ENCODE peak calls at places on chromosomes 13 and 19, in four cellular contexts. One of them, this sample, is unnamed.
A peak's percentile ranks its signal among the peaks of the same experiment; 100 is the strongest.

GRCh38 chr19:29379257-29379986 is 146.4 kb upstream of the VSTM2B start:
- DNase-seq in HFFc6: no peak
- DNase-seq in activated T-cell treated with anti-CD3 and anti-CD28 coated beads, Interleukin-2, amount 50 U/mL, for 72 hours: no peak
- DNase-seq in activated naive CD4-positive, alpha-beta T cell treated with Interleukin-2 at 50 U/mL for 16 hours: no peak
- DNase-seq in this sample: no peak

GRCh38 chr13:107866007-107866665 is 349.2 kb downstream of the LIG4 start:
- DNase-seq in HFFc6: no peak
- DNase-seq in activated T-cell treated with anti-CD3 and anti-CD28 coated beads, Interleukin-2, amount 50 U/mL, for 72 hours: peak; percentile 4
- DNase-seq in activated naive CD4-positive, alpha-beta T cell treated with Interleukin-2 at 50 U/mL for 16 hours: no peak
- DNase-seq in this sample: no peak

GRCh38 chr13:112240076-112240475 is 136.1 kb upstream of the SPACA7 start:
- DNase-seq in HFFc6: no peak
- DNase-seq in activated T-cell treated with anti-CD3 and anti-CD28 coated beads, Interleukin-2, amount 50 U/mL, for 72 hours: no peak
- DNase-seq in activated naive CD4-positive, alpha-beta T cell treated with Interleukin-2 at 50 U/mL for 16 hours: no peak
- DNase-seq in this sample: no peak

GRCh38 chr19:32519023-32519422 is 62.0 kb upstream of the PDCD5 start:
- DNase-seq in HFFc6: no peak
- DNase-seq in activated T-cell treated with anti-CD3 and anti-CD28 coated beads, Interleukin-2, amount 50 U/mL, for 72 hours: no peak
- DNase-seq in activated naive CD4-positive, alpha-beta T cell treated with Interleukin-2 at 50 U/mL for 16 hours: no peak
- DNase-seq in this sample: no peak

GRCh38 chr13:39047560-39047959 is 9.3 kb downstream of the NHLRC3 start:
- DNase-seq in HFFc6: no peak
- DNase-seq in activated T-cell treated with anti-CD3 and anti-CD28 coated beads, Interleukin-2, amount 50 U/mL, for 72 hours: no peak
- DNase-seq in activated naive CD4-positive, alpha-beta T cell treated with Interleukin-2 at 50 U/mL for 16 hours: no peak
- DNase-seq in this sample: no peak

GRCh38 chr13:114099918-114100445 is 32.4 kb downstream of the RASA3 start:
- DNase-seq in HFFc6: no peak
- DNase-seq in activated T-cell treated with anti-CD3 and anti-CD28 coated beads, Interleukin-2, amount 50 U/mL, for 72 hours: peak; percentile 4
- DNase-seq in activated naive CD4-positive, alpha-beta T cell treated with Interleukin-2 at 50 U/mL for 16 hours: no peak
- DNase-seq in this sample: no peak

GRCh38 chr19:10079031-10079453 is 7.1 kb upstream of the SHFL start:
- DNase-seq in HFFc6: no peak
- DNase-seq in activated T-cell treated with anti-CD3 and anti-CD28 coated beads, Interleukin-2, amount 50 U/mL, for 72 hours: no peak
- DNase-seq in activated naive CD4-positive, alpha-beta T cell treated with Interleukin-2 at 50 U/mL for 16 hours: no peak
- DNase-seq in this sample: no peak

GRCh38 chr13:37349916-37350315 is 244.5 kb upstream of the CSNK1A1L start:
- DNase-seq in HFFc6: no peak
- DNase-seq in activated T-cell treated with anti-CD3 and anti-CD28 coated beads, Interleukin-2, amount 50 U/mL, for 72 hours: no peak
- DNase-seq in activated naive CD4-positive, alpha-beta T cell treated with Interleukin-2 at 50 U/mL for 16 hours: no peak
- DNase-seq in this sample: no peak

GRCh38 chr19:15897026-15897737 is 692 bp downstream of the CYP4F2 start:
- DNase-seq in HFFc6: no peak
- DNase-seq in activated T-cell treated with anti-CD3 and anti-CD28 coated beads, Interleukin-2, amount 50 U/mL, for 72 hours: no peak
- DNase-seq in activated naive CD4-positive, alpha-beta T cell treated with Interleukin-2 at 50 U/mL for 16 hours: no peak
- DNase-seq in this sample: no peak

GRCh38 chr13:67223024-67223423 is 7.1 kb downstream of the PCDH9 start:
- DNase-seq in HFFc6: peak; percentile 21
- DNase-seq in activated T-cell treated with anti-CD3 and anti-CD28 coated beads, Interleukin-2, amount 50 U/mL, for 72 hours: no peak
- DNase-seq in activated naive CD4-positive, alpha-beta T cell treated with Interleukin-2 at 50 U/mL for 16 hours: no peak
- DNase-seq in this sample: no peak

GRCh38 chr19:40265763-40266099 is 19.4 kb downstream of the AKT2 start:
- DNase-seq in HFFc6: no peak
- DNase-seq in activated T-cell treated with anti-CD3 and anti-CD28 coated beads, Interleukin-2, amount 50 U/mL, for 72 hours: no peak
- DNase-seq in activated naive CD4-positive, alpha-beta T cell treated with Interleukin-2 at 50 U/mL for 16 hours: no peak
- DNase-seq in this sample: no peak

GRCh38 chr19:53883741-53884140 is 1.7 kb downstream of the PRKCG start:
- DNase-seq in HFFc6: no peak
- DNase-seq in activated T-cell treated with anti-CD3 and anti-CD28 coated beads, Interleukin-2, amount 50 U/mL, for 72 hours: no peak
- DNase-seq in activated naive CD4-positive, alpha-beta T cell treated with Interleukin-2 at 50 U/mL for 16 hours: no peak
- DNase-seq in this sample: no peak

GRCh38 chr13:41156611-41157010 is 24.0 kb upstream of the KBTBD6 start:
- DNase-seq in HFFc6: no peak
- DNase-seq in activated T-cell treated with anti-CD3 and anti-CD28 coated beads, Interleukin-2, amount 50 U/mL, for 72 hours: no peak
- DNase-seq in activated naive CD4-positive, alpha-beta T cell treated with Interleukin-2 at 50 U/mL for 16 hours: no peak
- DNase-seq in this sample: no peak

GRCh38 chr19:3275068-3275582 is 50.7 kb downstream of the CELF5 start:
- DNase-seq in HFFc6: no peak
- DNase-seq in activated T-cell treated with anti-CD3 and anti-CD28 coated beads, Interleukin-2, amount 50 U/mL, for 72 hours: peak; percentile 45
- DNase-seq in activated naive CD4-positive, alpha-beta T cell treated with Interleukin-2 at 50 U/mL for 16 hours: peak; percentile 32
- DNase-seq in this sample: no peak

GRCh38 chr19:13848811-13849241 is 28.1 kb upstream of the NANOS3 start:
- DNase-seq in HFFc6: no peak
- DNase-seq in activated T-cell treated with anti-CD3 and anti-CD28 coated beads, Interleukin-2, amount 50 U/mL, for 72 hours: no peak
- DNase-seq in activated naive CD4-positive, alpha-beta T cell treated with Interleukin-2 at 50 U/mL for 16 hours: no peak
- DNase-seq in this sample: no peak

GRCh38 chr13:95500136-95500718 is 52.3 kb upstream of the CLDN10 start:
- DNase-seq in HFFc6: no peak
- DNase-seq in activated T-cell treated with anti-CD3 and anti-CD28 coated beads, Interleukin-2, amount 50 U/mL, for 72 hours: no peak
- DNase-seq in activated naive CD4-positive, alpha-beta T cell treated with Interleukin-2 at 50 U/mL for 16 hours: no peak
- DNase-seq in this sample: no peak

GRCh38 chr19:411723-412355 is 2.9 kb upstream of the C2CD4C start:
- DNase-seq in HFFc6: no peak
- DNase-seq in activated T-cell treated with anti-CD3 and anti-CD28 coated beads, Interleukin-2, amount 50 U/mL, for 72 hours: no peak
- DNase-seq in activated naive CD4-positive, alpha-beta T cell treated with Interleukin-2 at 50 U/mL for 16 hours: no peak
- DNase-seq in this sample: no peak

GRCh38 chr13:42258747-42259146 is 13.2 kb upstream of the AKAP11 start:
- DNase-seq in HFFc6: no peak
- DNase-seq in activated T-cell treated with anti-CD3 and anti-CD28 coated beads, Interleukin-2, amount 50 U/mL, for 72 hours: no peak
- DNase-seq in activated naive CD4-positive, alpha-beta T cell treated with Interleukin-2 at 50 U/mL for 16 hours: no peak
- DNase-seq in this sample: no peak

GRCh38 chr13:25806304-25806974 is 245.4 kb downstream of the SHISA2 start:
- DNase-seq in HFFc6: no peak
- DNase-seq in activated T-cell treated with anti-CD3 and anti-CD28 coated beads, Interleukin-2, amount 50 U/mL, for 72 hours: no peak
- DNase-seq in activated naive CD4-positive, alpha-beta T cell treated with Interleukin-2 at 50 U/mL for 16 hours: no peak
- DNase-seq in this sample: no peak

GRCh38 chr19:49533551-49534488 is 6.0 kb downstream of the RCN3 start:
- DNase-seq in HFFc6: no peak
- DNase-seq in activated T-cell treated with anti-CD3 and anti-CD28 coated beads, Interleukin-2, amount 50 U/mL, for 72 hours: peak; percentile 87
- DNase-seq in activated naive CD4-positive, alpha-beta T cell treated with Interleukin-2 at 50 U/mL for 16 hours: peak; percentile 85
- DNase-seq in this sample: peak; percentile 59

GRCh38 chr19:27672309-27673047 is 1540.5 kb downstream of the UQCRFS1 start:
- DNase-seq in HFFc6: no peak
- DNase-seq in activated T-cell treated with anti-CD3 and anti-CD28 coated beads, Interleukin-2, amount 50 U/mL, for 72 hours: no peak
- DNase-seq in activated naive CD4-positive, alpha-beta T cell treated with Interleukin-2 at 50 U/mL for 16 hours: no peak
- DNase-seq in this sample: no peak

GRCh38 chr13:60572003-60572792 is 175.2 kb downstream of the TDRD3 start:
- DNase-seq in HFFc6: peak; percentile 37
- DNase-seq in activated T-cell treated with anti-CD3 and anti-CD28 coated beads, Interleukin-2, amount 50 U/mL, for 72 hours: no peak
- DNase-seq in activated naive CD4-positive, alpha-beta T cell treated with Interleukin-2 at 50 U/mL for 16 hours: no peak
- DNase-seq in this sample: no peak

This sample was measured in AG08395.